ENCODE peak calls at places on chromosomes 4 and X, in ten cellular contexts. L is neuronal stem cell; R is CD8-positive, alpha-beta T cell; I is tibial artery; Q is mesenchymal stem cell; B is OCI-LY7; U is iPS DF 6.9; A is ovary; W is mucosa of descending colon; M is astrocyte. Y is an unnamed sample.
A peak's percentile ranks its signal among the peaks of the same experiment; 100 is the strongest.

GRCh38 chrX:41137589-41137988 is 52.3 kb downstream of the USP9X start:
- DNase-seq in L (no peak), R (no peak), I (no peak), Q (no peak), B (peak; percentile 19), U (no peak), A (no peak), W (no peak), M (no peak), Y (no peak)

GRCh38 chrX:54358424-54359211 is 772 bp upstream of the WNK3 start:
- DNase-seq in L (peak; percentile 91), R (peak; percentile 3), I (peak; percentile 71), Q (peak; percentile 75), B (no peak), U (peak; percentile 54), A (peak; percentile 85), W (peak; percentile 48), M (peak; percentile 63), Y (no peak)

GRCh38 chr4:102640669-102641068 is 120.1 kb downstream of the MANBA start:
- DNase-seq in L (no peak), R (no peak), I (no peak), Q (peak; percentile 30), B (no peak), U (no peak), A (no peak), W (no peak), M (peak; percentile 72), Y (no peak)

GRCh38 chrX:129545408-129545807 is 5.3 kb downstream of the OCRL start:
- DNase-seq in L (no peak), R (no peak), I (no peak), Q (no peak), B (no peak), U (no peak), A (no peak), W (no peak), M (no peak), Y (no peak)

GRCh38 chr4:6177587-6178197 is 22.7 kb downstream of the JAKMIP1 start:
- DNase-seq in L (no peak), R (no peak), I (no peak), Q (no peak), B (peak; percentile 78), U (no peak), A (no peak), W (peak; percentile 74), M (no peak), Y (no peak)

GRCh38 chr4:67198757-67199156 is 346.5 kb downstream of the CENPC start:
- DNase-seq in L (no peak), R (no peak), I (no peak), Q (peak; percentile 57), B (peak; percentile 4), U (peak; percentile 2), A (no peak), W (no peak), M (peak; percentile 47), Y (peak; percentile 21)

GRCh38 chrX:138708268-138708667 is 3.2 kb downstream of the FGF13 start:
- DNase-seq in L (no peak), R (no peak), I (no peak), Q (no peak), B (no peak), U (no peak), A (no peak), W (no peak), M (peak; percentile 52), Y (no peak)

GRCh38 chr4:153616005-153616555 is 68.0 kb upstream of the TLR2 start:
- DNase-seq in L (no peak), R (peak; percentile 7), I (no peak), Q (no peak), B (no peak), U (no peak), A (no peak), W (no peak), M (no peak), Y (no peak)

GRCh38 chr4:9867746-9868425 is 86.5 kb downstream of the DRD5 start:
- DNase-seq in L (no peak), R (no peak), I (no peak), Q (no peak), B (no peak), U (no peak), A (no peak), W (no peak), M (no peak), Y (no peak)

GRCh38 chr4:87851955-87852354 is 19.2 kb downstream of the MEPE start:
- DNase-seq in L (no peak), R (no peak), I (no peak), Q (no peak), B (no peak), U (no peak), A (no peak), W (no peak), M (no peak), Y (no peak)

GRCh38 chrX:16869393-16870094 is 618 bp downstream of the RBBP7 start:
- DNase-seq in L (peak; percentile 17), R (peak; percentile 24), I (peak; percentile 61), Q (peak; percentile 15), B (peak; percentile 66), U (no peak), A (no peak), W (peak; percentile 70), M (no peak), Y (peak; percentile 42)

GRCh38 chr4:147371661-147372060 is 109.2 kb upstream of the EDNRA start:
- DNase-seq in L (no peak), R (no peak), I (no peak), Q (no peak), B (no peak), U (no peak), A (no peak), W (no peak), M (peak; percentile 79), Y (no peak)

GRCh38 chr4:6497796-6498195 is 25.4 kb upstream of the PPP2R2C start:
- DNase-seq in L (no peak), R (no peak), I (no peak), Q (no peak), B (no peak), U (no peak), A (no peak), W (no peak), M (no peak), Y (no peak)

GRCh38 chr4:184397516-184398163 is 76.7 kb downstream of the IRF2 start:
- DNase-seq in L (no peak), R (no peak), I (no peak), Q (no peak), B (no peak), U (no peak), A (no peak), W (no peak), M (no peak), Y (no peak)

GRCh38 chrX:24242649-24243556 is 71.0 kb downstream of the SUPT20HL2 start:
- DNase-seq in L (no peak), R (no peak), I (peak; percentile 85), Q (peak; percentile 60), B (peak; percentile 74), U (no peak), A (no peak), W (no peak), M (peak; percentile 27), Y (no peak)

GRCh38 chrX:79259073-79259689 is 108.0 kb downstream of the ITM2A start:
- DNase-seq in L (no peak), R (peak; percentile 13), I (no peak), Q (no peak), B (peak; percentile 78), U (no peak), A (no peak), W (no peak), M (no peak), Y (no peak)

DNA sequence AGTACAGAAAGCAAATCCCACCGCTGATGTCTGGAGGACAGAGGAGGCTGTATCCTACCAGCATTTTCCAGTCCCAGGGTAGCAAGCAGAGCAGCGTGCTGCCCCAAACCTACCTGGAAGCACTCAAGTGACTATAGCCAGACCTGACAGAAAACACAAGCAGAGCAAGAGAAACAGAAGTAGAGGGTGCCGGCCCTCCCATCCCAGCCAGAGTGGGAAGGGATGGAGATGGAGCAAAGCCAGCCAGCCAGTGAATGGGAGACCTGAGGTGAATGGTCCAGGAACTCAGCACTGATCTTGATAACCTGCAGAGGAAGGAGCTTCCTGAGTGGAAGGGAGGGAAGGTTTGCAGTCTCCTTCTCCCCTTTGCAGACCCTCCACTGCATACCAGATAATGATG is 185.2 kb downstream of the MAML3 start:
- DNase-seq in L (no peak), R (no peak), I (no peak), Q (no peak), B (no peak), U (no peak), A (no peak), W (no peak), M (no peak), Y (no peak)
- H3K4me1 ChIP-seq in L (peaks cover 9% of the 10 kb centered on the region), R (no peaks in the 10 kb centered on the region), I (peaks cover 37% of the 10 kb centered on the region), Q (no peaks in the 10 kb centered on the region), B (no peaks in the 10 kb centered on the region), U (no peaks in the 10 kb centered on the region), A (peaks cover 17% of the 10 kb centered on the region), W (no peaks in the 10 kb centered on the region), M (peaks cover 9% of the 10 kb centered on the region), Y (no peaks in the 10 kb centered on the region)

DNA sequence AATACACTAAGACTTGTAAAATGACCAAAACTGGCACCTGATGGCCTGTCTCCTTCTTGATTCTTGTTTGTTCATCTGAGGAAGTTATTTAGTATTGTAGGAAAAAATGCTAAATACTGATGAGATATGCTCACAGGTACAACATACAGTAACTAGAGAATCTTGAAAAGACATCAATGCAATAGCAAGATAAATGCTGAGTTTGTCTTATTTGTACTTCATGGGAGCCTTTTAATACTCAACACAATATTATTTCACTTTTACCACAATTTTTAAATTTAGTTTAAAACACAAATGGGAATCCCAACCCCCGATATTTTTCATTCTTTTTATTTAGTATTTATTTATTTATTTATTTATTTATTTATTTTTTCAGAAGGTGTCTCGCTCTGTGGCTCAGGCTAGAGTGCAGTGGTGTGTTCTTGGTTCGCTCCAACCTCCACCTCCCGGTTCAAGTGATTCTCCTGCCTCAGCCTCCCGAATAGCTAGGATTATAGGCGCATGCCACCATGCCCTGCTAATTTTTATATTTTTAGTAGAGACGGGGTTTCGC is 12.1 kb downstream of the HHIP start:
- DNase-seq in L (no peak), R (no peak), I (no peak), Q (no peak), B (no peak), U (no peak), A (no peak), W (no peak), M (no peak), Y (no peak)
- H3K36me3 ChIP-seq in L (no peaks in the 10 kb centered on the region), R (no peaks in the 10 kb centered on the region), I (no peaks in the 10 kb centered on the region), Q (no peaks in the 10 kb centered on the region), B (no peaks in the 10 kb centered on the region), U (no peaks in the 10 kb centered on the region), A (no peaks in the 10 kb centered on the region), W (no peaks in the 10 kb centered on the region), M (peaks cover 43% of the 10 kb centered on the region), Y (no peaks in the 10 kb centered on the region)

DNA sequence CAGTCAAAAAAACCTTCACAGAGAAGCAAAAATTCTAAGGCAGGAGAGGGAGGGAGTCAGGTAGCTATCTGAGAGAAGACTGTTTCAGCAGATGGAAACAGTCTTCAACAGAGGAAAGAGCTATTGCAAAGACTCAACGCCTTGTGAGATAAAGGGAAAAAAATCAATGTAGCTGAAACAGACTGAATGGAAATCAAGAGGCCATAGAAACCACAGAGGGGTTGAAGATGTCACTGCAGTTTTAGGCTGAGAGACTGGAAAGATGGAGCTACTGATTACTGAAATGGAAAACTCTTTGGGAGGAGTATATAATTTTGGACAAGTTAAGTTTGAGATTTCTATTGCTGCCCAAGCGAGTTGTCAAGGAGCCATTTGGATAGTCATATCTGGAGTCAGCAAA is 28.4 kb upstream of the CXCL8 start:
- DNase-seq in L (no peak), R (no peak), I (no peak), Q (no peak), B (no peak), U (no peak), A (no peak), W (no peak), M (no peak), Y (no peak)
- H3K4me1 ChIP-seq in L (no peaks in the 10 kb centered on the region), R (no peaks in the 10 kb centered on the region), I (peaks cover 13% of the 10 kb centered on the region), Q (peaks cover 2% of the 10 kb centered on the region), B (no peaks in the 10 kb centered on the region), U (no peaks in the 10 kb centered on the region), A (no peaks in the 10 kb centered on the region), W (no peaks in the 10 kb centered on the region), M (peaks cover 15% of the 10 kb centered on the region), Y (peaks cover 24% of the 10 kb centered on the region)

GRCh38 chr4:1491630-1492457 is 85.6 kb upstream of the NKX1-1 start:
- DNase-seq in L (no peak), R (no peak), I (peak; percentile 46), Q (no peak), B (no peak), U (no peak), A (peak; percentile 15), W (no peak), M (no peak), Y (no peak)
- H3K36me3 ChIP-seq in L (no peaks in the 10 kb centered on the region), R (no peaks in the 10 kb centered on the region), I (no peaks in the 10 kb centered on the region), Q (no peaks in the 10 kb centered on the region), B (no peaks in the 10 kb centered on the region), U (no peaks in the 10 kb centered on the region), A (no peaks in the 10 kb centered on the region), W (no peaks in the 10 kb centered on the region), M (no peaks in the 10 kb centered on the region), Y (no peaks in the 10 kb centered on the region)

Y was measured in SJSA1.